ENCODE peak calls at places on chromosomes 6 and 20, in six cellular contexts. One of them, this sample, is unnamed.

GRCh38 chr6:1062786-1063545 is 248.9 kb upstream of the FOXQ1 start:
- DNase-seq in stimulated activated CD4-positive, alpha-beta T cell treated with anti-CD3 and anti-CD28 coated beads, TNF-alpha, amount 100 ng/mL, for 1 hour: no peak
- DNase-seq in activated naive CD8-positive, alpha-beta T cell treated with anti-CD3 and anti-CD28 coated beads, Interleukin-2, amount 50 U/mL, for 24 hours: no peak
- DNase-seq in GM04503: no peak
- DNase-seq in ACHN: no peak
- DNase-seq in HuH-7.5: no peak
- DNase-seq in this sample: no peak

GRCh38 chr6:107753778-107754177 is 70.3 kb downstream of the SCML4 start:
- DNase-seq in stimulated activated CD4-positive, alpha-beta T cell treated with anti-CD3 and anti-CD28 coated beads, TNF-alpha, amount 100 ng/mL, for 1 hour: no peak
- DNase-seq in activated naive CD8-positive, alpha-beta T cell treated with anti-CD3 and anti-CD28 coated beads, Interleukin-2, amount 50 U/mL, for 24 hours: no peak
- DNase-seq in GM04503: no peak
- DNase-seq in ACHN: no peak
- DNase-seq in HuH-7.5: no peak
- DNase-seq in this sample: no peak

GRCh38 chr6:32416031-32416430 is 9.1 kb upstream of the BTNL2 start:
- DNase-seq in stimulated activated CD4-positive, alpha-beta T cell treated with anti-CD3 and anti-CD28 coated beads, TNF-alpha, amount 100 ng/mL, for 1 hour: no peak
- DNase-seq in activated naive CD8-positive, alpha-beta T cell treated with anti-CD3 and anti-CD28 coated beads, Interleukin-2, amount 50 U/mL, for 24 hours: no peak
- DNase-seq in GM04503: no peak
- DNase-seq in ACHN: no peak
- DNase-seq in HuH-7.5: no peak
- DNase-seq in this sample: peak; percentile 16

GRCh38 chr6:10769419-10769818 is 21.8 kb downstream of the TMEM14B start:
- DNase-seq in stimulated activated CD4-positive, alpha-beta T cell treated with anti-CD3 and anti-CD28 coated beads, TNF-alpha, amount 100 ng/mL, for 1 hour: no peak
- DNase-seq in activated naive CD8-positive, alpha-beta T cell treated with anti-CD3 and anti-CD28 coated beads, Interleukin-2, amount 50 U/mL, for 24 hours: no peak
- DNase-seq in GM04503: no peak
- DNase-seq in ACHN: no peak
- DNase-seq in HuH-7.5: no peak
- DNase-seq in this sample: no peak

GRCh38 chr20:39553120-39553519 is 591.0 kb downstream of the DHX35 start:
- DNase-seq in stimulated activated CD4-positive, alpha-beta T cell treated with anti-CD3 and anti-CD28 coated beads, TNF-alpha, amount 100 ng/mL, for 1 hour: no peak
- DNase-seq in activated naive CD8-positive, alpha-beta T cell treated with anti-CD3 and anti-CD28 coated beads, Interleukin-2, amount 50 U/mL, for 24 hours: no peak
- DNase-seq in GM04503: no peak
- DNase-seq in ACHN: no peak
- DNase-seq in HuH-7.5: no peak
- DNase-seq in this sample: no peak

GRCh38 chr6:48825501-48826317 is 637.3 kb downstream of the MMUT start:
- DNase-seq in stimulated activated CD4-positive, alpha-beta T cell treated with anti-CD3 and anti-CD28 coated beads, TNF-alpha, amount 100 ng/mL, for 1 hour: no peak
- DNase-seq in activated naive CD8-positive, alpha-beta T cell treated with anti-CD3 and anti-CD28 coated beads, Interleukin-2, amount 50 U/mL, for 24 hours: no peak
- DNase-seq in GM04503: no peak
- DNase-seq in ACHN: peak; percentile 7
- DNase-seq in HuH-7.5: no peak
- DNase-seq in this sample: peak; percentile 79

GRCh38 chr6:124795879-124796838 is 166.1 kb upstream of the RNF217 start:
- DNase-seq in stimulated activated CD4-positive, alpha-beta T cell treated with anti-CD3 and anti-CD28 coated beads, TNF-alpha, amount 100 ng/mL, for 1 hour: no peak
- DNase-seq in activated naive CD8-positive, alpha-beta T cell treated with anti-CD3 and anti-CD28 coated beads, Interleukin-2, amount 50 U/mL, for 24 hours: no peak
- DNase-seq in GM04503: no peak
- DNase-seq in ACHN: no peak
- DNase-seq in HuH-7.5: no peak
- DNase-seq in this sample: peak; percentile 22

GRCh38 chr20:4104045-4104444 is 88.7 kb upstream of the RNF24 start:
- DNase-seq in stimulated activated CD4-positive, alpha-beta T cell treated with anti-CD3 and anti-CD28 coated beads, TNF-alpha, amount 100 ng/mL, for 1 hour: no peak
- DNase-seq in activated naive CD8-positive, alpha-beta T cell treated with anti-CD3 and anti-CD28 coated beads, Interleukin-2, amount 50 U/mL, for 24 hours: no peak
- DNase-seq in GM04503: no peak
- DNase-seq in ACHN: no peak
- DNase-seq in HuH-7.5: no peak
- DNase-seq in this sample: no peak

GRCh38 chr20:2508631-2509467 is at the start of gene ZNF343:
- DNase-seq in stimulated activated CD4-positive, alpha-beta T cell treated with anti-CD3 and anti-CD28 coated beads, TNF-alpha, amount 100 ng/mL, for 1 hour: peak; percentile 48
- DNase-seq in activated naive CD8-positive, alpha-beta T cell treated with anti-CD3 and anti-CD28 coated beads, Interleukin-2, amount 50 U/mL, for 24 hours: peak; percentile 76
- DNase-seq in GM04503: no peak
- DNase-seq in ACHN: peak; percentile 81
- DNase-seq in HuH-7.5: peak; percentile 82
- DNase-seq in this sample: peak; percentile 82

GRCh38 chr20:5557123-5557522 is 193.1 kb upstream of the SHLD1 start:
- DNase-seq in stimulated activated CD4-positive, alpha-beta T cell treated with anti-CD3 and anti-CD28 coated beads, TNF-alpha, amount 100 ng/mL, for 1 hour: no peak
- DNase-seq in activated naive CD8-positive, alpha-beta T cell treated with anti-CD3 and anti-CD28 coated beads, Interleukin-2, amount 50 U/mL, for 24 hours: peak; percentile 46
- DNase-seq in GM04503: no peak
- DNase-seq in ACHN: peak; percentile 50
- DNase-seq in HuH-7.5: peak; percentile 45
- DNase-seq in this sample: peak; percentile 61

GRCh38 chr6:1388927-1389790 is at the start of gene FOXF2:
- DNase-seq in stimulated activated CD4-positive, alpha-beta T cell treated with anti-CD3 and anti-CD28 coated beads, TNF-alpha, amount 100 ng/mL, for 1 hour: no peak
- DNase-seq in activated naive CD8-positive, alpha-beta T cell treated with anti-CD3 and anti-CD28 coated beads, Interleukin-2, amount 50 U/mL, for 24 hours: no peak
- DNase-seq in GM04503: no peak
- DNase-seq in ACHN: peak; percentile 1
- DNase-seq in HuH-7.5: no peak
- DNase-seq in this sample: no peak

GRCh38 chr6:28725890-28726348 is 197.9 kb downstream of the TRIM27 start:
- DNase-seq in stimulated activated CD4-positive, alpha-beta T cell treated with anti-CD3 and anti-CD28 coated beads, TNF-alpha, amount 100 ng/mL, for 1 hour: no peak
- DNase-seq in activated naive CD8-positive, alpha-beta T cell treated with anti-CD3 and anti-CD28 coated beads, Interleukin-2, amount 50 U/mL, for 24 hours: no peak
- DNase-seq in GM04503: no peak
- DNase-seq in ACHN: no peak
- DNase-seq in HuH-7.5: no peak
- DNase-seq in this sample: peak; percentile 75

GRCh38 chr6:166494757-166495486 is 91.6 kb downstream of the RAMACL start:
- DNase-seq in stimulated activated CD4-positive, alpha-beta T cell treated with anti-CD3 and anti-CD28 coated beads, TNF-alpha, amount 100 ng/mL, for 1 hour: no peak
- DNase-seq in activated naive CD8-positive, alpha-beta T cell treated with anti-CD3 and anti-CD28 coated beads, Interleukin-2, amount 50 U/mL, for 24 hours: peak; percentile 28
- DNase-seq in GM04503: no peak
- DNase-seq in ACHN: no peak
- DNase-seq in HuH-7.5: no peak
- DNase-seq in this sample: no peak

GRCh38 chr6:159777240-159777904 is 12.0 kb downstream of the TCP1 start:
- DNase-seq in stimulated activated CD4-positive, alpha-beta T cell treated with anti-CD3 and anti-CD28 coated beads, TNF-alpha, amount 100 ng/mL, for 1 hour: no peak
- DNase-seq in activated naive CD8-positive, alpha-beta T cell treated with anti-CD3 and anti-CD28 coated beads, Interleukin-2, amount 50 U/mL, for 24 hours: no peak
- DNase-seq in GM04503: no peak
- DNase-seq in ACHN: no peak
- DNase-seq in HuH-7.5: no peak
- DNase-seq in this sample: no peak

GRCh38 chr20:49656304-49656703 is 57.4 kb downstream of the B4GALT5 start:
- DNase-seq in stimulated activated CD4-positive, alpha-beta T cell treated with anti-CD3 and anti-CD28 coated beads, TNF-alpha, amount 100 ng/mL, for 1 hour: no peak
- DNase-seq in activated naive CD8-positive, alpha-beta T cell treated with anti-CD3 and anti-CD28 coated beads, Interleukin-2, amount 50 U/mL, for 24 hours: no peak
- DNase-seq in GM04503: no peak
- DNase-seq in ACHN: no peak
- DNase-seq in HuH-7.5: no peak
- DNase-seq in this sample: no peak

GRCh38 chr6:16305246-16305725 is 66.9 kb downstream of the GMPR start:
- DNase-seq in stimulated activated CD4-positive, alpha-beta T cell treated with anti-CD3 and anti-CD28 coated beads, TNF-alpha, amount 100 ng/mL, for 1 hour: no peak
- DNase-seq in activated naive CD8-positive, alpha-beta T cell treated with anti-CD3 and anti-CD28 coated beads, Interleukin-2, amount 50 U/mL, for 24 hours: no peak
- DNase-seq in GM04503: no peak
- DNase-seq in ACHN: no peak
- DNase-seq in HuH-7.5: no peak
- DNase-seq in this sample: no peak

GRCh38 chr6:18307006-18307405 is 42.7 kb upstream of the DEK start:
- DNase-seq in stimulated activated CD4-positive, alpha-beta T cell treated with anti-CD3 and anti-CD28 coated beads, TNF-alpha, amount 100 ng/mL, for 1 hour: no peak
- DNase-seq in activated naive CD8-positive, alpha-beta T cell treated with anti-CD3 and anti-CD28 coated beads, Interleukin-2, amount 50 U/mL, for 24 hours: no peak
- DNase-seq in GM04503: peak; percentile 75
- DNase-seq in ACHN: peak; percentile 78
- DNase-seq in HuH-7.5: no peak
- DNase-seq in this sample: peak; percentile 30

GRCh38 chr6:138541793-138542481 is 42.6 kb upstream of the NHSL1 start:
- DNase-seq in stimulated activated CD4-positive, alpha-beta T cell treated with anti-CD3 and anti-CD28 coated beads, TNF-alpha, amount 100 ng/mL, for 1 hour: no peak
- DNase-seq in activated naive CD8-positive, alpha-beta T cell treated with anti-CD3 and anti-CD28 coated beads, Interleukin-2, amount 50 U/mL, for 24 hours: no peak
- DNase-seq in GM04503: no peak
- DNase-seq in ACHN: no peak
- DNase-seq in HuH-7.5: no peak
- DNase-seq in this sample: peak; percentile 88

GRCh38 chr20:56187791-56188190 is 60.7 kb upstream of the MC3R start:
- DNase-seq in stimulated activated CD4-positive, alpha-beta T cell treated with anti-CD3 and anti-CD28 coated beads, TNF-alpha, amount 100 ng/mL, for 1 hour: no peak
- DNase-seq in activated naive CD8-positive, alpha-beta T cell treated with anti-CD3 and anti-CD28 coated beads, Interleukin-2, amount 50 U/mL, for 24 hours: no peak
- DNase-seq in GM04503: no peak
- DNase-seq in ACHN: no peak
- DNase-seq in HuH-7.5: no peak
- DNase-seq in this sample: no peak

GRCh38 chr6:43058511-43058910 is 723 bp downstream of the MRPL2 start:
- DNase-seq in stimulated activated CD4-positive, alpha-beta T cell treated with anti-CD3 and anti-CD28 coated beads, TNF-alpha, amount 100 ng/mL, for 1 hour: no peak
- DNase-seq in activated naive CD8-positive, alpha-beta T cell treated with anti-CD3 and anti-CD28 coated beads, Interleukin-2, amount 50 U/mL, for 24 hours: no peak
- DNase-seq in GM04503: no peak
- DNase-seq in ACHN: no peak
- DNase-seq in HuH-7.5: no peak
- DNase-seq in this sample: no peak

GRCh38 chr6:160051390-160051789 is 70.2 kb upstream of the SLC22A1 start:
- DNase-seq in stimulated activated CD4-positive, alpha-beta T cell treated with anti-CD3 and anti-CD28 coated beads, TNF-alpha, amount 100 ng/mL, for 1 hour: no peak
- DNase-seq in activated naive CD8-positive, alpha-beta T cell treated with anti-CD3 and anti-CD28 coated beads, Interleukin-2, amount 50 U/mL, for 24 hours: no peak
- DNase-seq in GM04503: no peak
- DNase-seq in ACHN: no peak
- DNase-seq in HuH-7.5: no peak
- DNase-seq in this sample: no peak

GRCh38 chr6:106513813-106514212 is 115.5 kb downstream of the RTN4IP1 start:
- DNase-seq in stimulated activated CD4-positive, alpha-beta T cell treated with anti-CD3 and anti-CD28 coated beads, TNF-alpha, amount 100 ng/mL, for 1 hour: no peak
- DNase-seq in activated naive CD8-positive, alpha-beta T cell treated with anti-CD3 and anti-CD28 coated beads, Interleukin-2, amount 50 U/mL, for 24 hours: no peak
- DNase-seq in GM04503: no peak
- DNase-seq in ACHN: no peak
- DNase-seq in HuH-7.5: no peak
- DNase-seq in this sample: no peak